ENCODE peak calls at places on chromosomes 1 and 21, in four cellular contexts. One of them, this sample, is unnamed.

GRCh38 chr1:22636369-22636768 is at the start of gene C1QA:
- DNase-seq in mammary epithelial cell: no peak
- DNase-seq in heart right ventricle: peak; percentile 61
- DNase-seq in dorsolateral prefrontal cortex: peak; percentile 55
- DNase-seq in this sample: no peak

GRCh38 chr1:228393268-228393699 is 13.4 kb downstream of the TRIM11 start:
- DNase-seq in mammary epithelial cell: no peak
- DNase-seq in heart right ventricle: peak; percentile 60
- DNase-seq in dorsolateral prefrontal cortex: no peak
- DNase-seq in this sample: no peak

GRCh38 chr1:222104661-222105392 is 362.9 kb upstream of the DUSP10 start:
- DNase-seq in mammary epithelial cell: no peak
- DNase-seq in heart right ventricle: no peak
- DNase-seq in dorsolateral prefrontal cortex: no peak
- DNase-seq in this sample: no peak

GRCh38 chr1:201539561-201540404 is 856 bp downstream of the NAV1 start:
- DNase-seq in mammary epithelial cell: no peak
- DNase-seq in heart right ventricle: peak; percentile 50
- DNase-seq in dorsolateral prefrontal cortex: peak; percentile 90
- DNase-seq in this sample: no peak

GRCh38 chr1:241533375-241534115 is 1.4 kb downstream of the KMO start:
- DNase-seq in mammary epithelial cell: peak; percentile 48
- DNase-seq in heart right ventricle: no peak
- DNase-seq in dorsolateral prefrontal cortex: no peak
- DNase-seq in this sample: peak; percentile 16

GRCh38 chr1:29240986-29241385 is 4.7 kb downstream of the PTPRU start:
- DNase-seq in mammary epithelial cell: no peak
- DNase-seq in heart right ventricle: no peak
- DNase-seq in dorsolateral prefrontal cortex: no peak
- DNase-seq in this sample: no peak

GRCh38 chr1:94871031-94871430 is 50.9 kb downstream of the SLC44A3 start:
- DNase-seq in mammary epithelial cell: peak; percentile 37
- DNase-seq in heart right ventricle: no peak
- DNase-seq in dorsolateral prefrontal cortex: no peak
- DNase-seq in this sample: no peak

GRCh38 chr1:90400121-90400520 is 317.0 kb downstream of the BARHL2 start:
- DNase-seq in mammary epithelial cell: peak; percentile 78
- DNase-seq in heart right ventricle: no peak
- DNase-seq in dorsolateral prefrontal cortex: no peak
- DNase-seq in this sample: no peak

GRCh38 chr1:35707253-35708178 is 11.2 kb downstream of the C1orf216 start:
- DNase-seq in mammary epithelial cell: no peak
- DNase-seq in heart right ventricle: peak; percentile 18
- DNase-seq in dorsolateral prefrontal cortex: peak; percentile 52
- DNase-seq in this sample: peak; percentile 14

GRCh38 chr1:1021010-1021845 is 1.3 kb downstream of the AGRN start:
- DNase-seq in mammary epithelial cell: peak; percentile 72
- DNase-seq in heart right ventricle: peak; percentile 80
- DNase-seq in dorsolateral prefrontal cortex: no peak
- DNase-seq in this sample: no peak

GRCh38 chr1:96236156-96236739 is 485.3 kb upstream of the PTBP2 start:
- DNase-seq in mammary epithelial cell: peak; percentile 38
- DNase-seq in heart right ventricle: no peak
- DNase-seq in dorsolateral prefrontal cortex: no peak
- DNase-seq in this sample: no peak

GRCh38 chr1:44596511-44596910 is 77.8 kb downstream of the TMEM53 start:
- DNase-seq in mammary epithelial cell: no peak
- DNase-seq in heart right ventricle: no peak
- DNase-seq in dorsolateral prefrontal cortex: no peak
- DNase-seq in this sample: no peak

GRCh38 chr1:65846911-65847310 is 54.2 kb downstream of the PDE4B start:
- DNase-seq in mammary epithelial cell: no peak
- DNase-seq in heart right ventricle: no peak
- DNase-seq in dorsolateral prefrontal cortex: no peak
- DNase-seq in this sample: no peak

GRCh38 chr1:114745351-114745750 is 12.4 kb downstream of the CSDE1 start:
- DNase-seq in mammary epithelial cell: peak; percentile 46
- DNase-seq in heart right ventricle: no peak
- DNase-seq in dorsolateral prefrontal cortex: no peak
- DNase-seq in this sample: no peak

GRCh38 chr1:168279253-168279652 is 1.4 kb upstream of the TBX19 start:
- DNase-seq in mammary epithelial cell: no peak
- DNase-seq in heart right ventricle: no peak
- DNase-seq in dorsolateral prefrontal cortex: no peak
- DNase-seq in this sample: no peak

GRCh38 chr1:91570105-91570448 is 69.4 kb downstream of the CDC7 start:
- DNase-seq in mammary epithelial cell: no peak
- DNase-seq in heart right ventricle: no peak
- DNase-seq in dorsolateral prefrontal cortex: no peak
- DNase-seq in this sample: no peak

GRCh38 chr1:6080469-6080868 is 34.8 kb downstream of the KCNAB2 start:
- DNase-seq in mammary epithelial cell: peak; percentile 12
- DNase-seq in heart right ventricle: no peak
- DNase-seq in dorsolateral prefrontal cortex: peak; percentile 74
- DNase-seq in this sample: no peak

GRCh38 chr21:37566790-37567725 is 200.5 kb downstream of the DYRK1A start:
- DNase-seq in mammary epithelial cell: no peak
- DNase-seq in heart right ventricle: no peak
- DNase-seq in dorsolateral prefrontal cortex: peak; percentile 65
- DNase-seq in this sample: no peak

GRCh38 chr1:223738465-223739365 is 26.4 kb downstream of the CAPN2 start:
- DNase-seq in mammary epithelial cell: peak; percentile 33
- DNase-seq in heart right ventricle: no peak
- DNase-seq in dorsolateral prefrontal cortex: no peak
- DNase-seq in this sample: no peak

GRCh38 chr1:49163041-49163440 is 386.4 kb upstream of the BEND5 start:
- DNase-seq in mammary epithelial cell: peak; percentile 86
- DNase-seq in heart right ventricle: no peak
- DNase-seq in dorsolateral prefrontal cortex: no peak
- DNase-seq in this sample: no peak

GRCh38 chr1:175481126-175482071 is 262.0 kb downstream of the TNR start:
- DNase-seq in mammary epithelial cell: peak; percentile 9
- DNase-seq in heart right ventricle: no peak
- DNase-seq in dorsolateral prefrontal cortex: no peak
- DNase-seq in this sample: no peak

GRCh38 chr1:40820251-40820797 is 36.7 kb downstream of the KCNQ4 start:
- DNase-seq in mammary epithelial cell: no peak
- DNase-seq in heart right ventricle: no peak
- DNase-seq in dorsolateral prefrontal cortex: no peak
- DNase-seq in this sample: no peak

GRCh38 chr21:44962481-44962966 is 22.7 kb downstream of the SLX9 start:
- DNase-seq in mammary epithelial cell: peak; percentile 94
- DNase-seq in heart right ventricle: peak; percentile 18
- DNase-seq in dorsolateral prefrontal cortex: no peak
- DNase-seq in this sample: no peak

GRCh38 chr1:1318131-1318652 is 6.3 kb downstream of the INTS11 start:
- DNase-seq in mammary epithelial cell: peak; percentile 88
- DNase-seq in heart right ventricle: peak; percentile 72
- DNase-seq in dorsolateral prefrontal cortex: peak; percentile 84
- DNase-seq in this sample: no peak

GRCh38 chr1:162736633-162737067 is 53.9 kb upstream of the HSD17B7 start:
- DNase-seq in mammary epithelial cell: no peak
- DNase-seq in heart right ventricle: no peak
- DNase-seq in dorsolateral prefrontal cortex: no peak
- DNase-seq in this sample: peak; percentile 32

GRCh38 chr1:177629526-177629925 is 340.3 kb downstream of the SEC16B start:
- DNase-seq in mammary epithelial cell: peak; percentile 59
- DNase-seq in heart right ventricle: no peak
- DNase-seq in dorsolateral prefrontal cortex: no peak
- DNase-seq in this sample: no peak

GRCh38 chr21:31354604-31355443 is 10.8 kb upstream of the TIAM1 start:
- DNase-seq in mammary epithelial cell: peak; percentile 99
- DNase-seq in heart right ventricle: no peak
- DNase-seq in dorsolateral prefrontal cortex: peak; percentile 47
- DNase-seq in this sample: no peak

GRCh38 chr1:65072845-65073244 is 75.2 kb upstream of the AK4 start:
- DNase-seq in mammary epithelial cell: no peak
- DNase-seq in heart right ventricle: no peak
- DNase-seq in dorsolateral prefrontal cortex: no peak
- DNase-seq in this sample: no peak

GRCh38 chr1:160207118-160207650 is 2.0 kb downstream of the PEA15 start:
- DNase-seq in mammary epithelial cell: no peak
- DNase-seq in heart right ventricle: no peak
- DNase-seq in dorsolateral prefrontal cortex: no peak
- DNase-seq in this sample: no peak

This sample was measured in GM06990.